ENCODE peak calls at places on chromosomes 2 and 18, in six cellular contexts. L is sciatic nerve; K is aorta; X is choroid plexus epithelial cell; D is CD8-positive, alpha-beta T cell; J is T follicular helper cell. H is an unnamed sample.

GRCh38 chr2:229454934-229455631 is 184.0 kb upstream of the PID1 start:
- DNase-seq in L (no peak), K (no peak), X (peak), D (no peak), J (no peak), H (no peak)

GRCh38 chr2:121134728-121135127 is 150.3 kb downstream of the TFCP2L1 start:
- DNase-seq in L (no peak), K (no peak), X (no peak), D (no peak), J (no peak), H (no peak)

GRCh38 chr2:171800639-171801038 is 93.4 kb downstream of the SLC25A12 start:
- DNase-seq in L (no peak), K (no peak), X (no peak), D (no peak), J (no peak), H (no peak)

GRCh38 chr2:216352653-216353270 is 19.5 kb downstream of the MARCHF4 start:
- DNase-seq in L (no peak), K (no peak), X (no peak), D (no peak), J (no peak), H (no peak)

GRCh38 chr2:110675679-110676078 is 2.2 kb downstream of the BUB1 start:
- DNase-seq in L (no peak), K (no peak), X (no peak), D (no peak), J (no peak), H (peak)

GRCh38 chr2:58137856-58138255 is 91.2 kb downstream of the VRK2 start:
- DNase-seq in L (no peak), K (no peak), X (no peak), D (no peak), J (no peak), H (no peak)

GRCh38 chr18:2979871-2980606 is 32.9 kb downstream of the LPIN2 start:
- DNase-seq in L (no peak), K (no peak), X (no peak), D (no peak), J (no peak), H (no peak)

GRCh38 chr2:16148632-16149348 is 208.4 kb downstream of the MYCN start:
- DNase-seq in L (no peak), K (no peak), X (no peak), D (no peak), J (no peak), H (no peak)

GRCh38 chr2:11370377-11371098 is 26.1 kb upstream of the ROCK2 start:
- DNase-seq in L (no peak), K (no peak), X (no peak), D (no peak), J (no peak), H (no peak)

GRCh38 chr2:193350509-193350908 is 1155.8 kb upstream of the TMEFF2 start:
- DNase-seq in L (no peak), K (no peak), X (no peak), D (no peak), J (no peak), H (no peak)

GRCh38 chr18:2589345-2590060 is 18.1 kb downstream of the NDC80 start:
- DNase-seq in L (no peak), K (no peak), X (peak), D (no peak), J (no peak), H (no peak)

GRCh38 chr2:53575606-53576360 is 191.8 kb upstream of the CHAC2 start:
- DNase-seq in L (no peak), K (no peak), X (peak), D (no peak), J (no peak), H (no peak)

GRCh38 chr18:24009651-24010333 is 4.8 kb upstream of the TTC39C start:
- DNase-seq in L (no peak), K (no peak), X (no peak), D (peak), J (no peak), H (peak)

GRCh38 chr2:74703373-74703772 is 49.3 kb downstream of the SEMA4F start:
- DNase-seq in L (peak), K (no peak), X (peak), D (no peak), J (no peak), H (no peak)

GRCh38 chr2:157837851-157838441 is 38.2 kb downstream of the ACVR1 start:
- DNase-seq in L (no peak), K (no peak), X (peak), D (no peak), J (no peak), H (no peak)

GRCh38 chr2:182496596-182496995 is 69.8 kb upstream of the PDE1A start:
- DNase-seq in L (no peak), K (no peak), X (no peak), D (no peak), J (no peak), H (no peak)

GRCh38 chr2:223477318-223477717 is 124.8 kb downstream of the SCG2 start:
- DNase-seq in L (no peak), K (no peak), X (peak), D (no peak), J (no peak), H (no peak)

GRCh38 chr2:108449410-108450200 is 599 bp downstream of the GCC2 start:
- DNase-seq in L (no peak), K (no peak), X (peak), D (peak), J (peak), H (no peak)

H was measured in NK-92 treated with Interleukin-12 subunit alpha and Interleukin-12 subunit beta, amount 100 ng/mL, for 24 hours.